ENCODE peak calls at places on chromosomes 4 and X, in nine cellular contexts. Q is pancreas, V is left cardiac atrium, H is activated B cell treated with CpG ODN at 0.5 μM for 24 hours, Y is sciatic nerve, B is heart right ventricle, F is left ventricle myocardium superior, G is GM12878, E is mucosa of descending colon. P is an unnamed sample.

GRCh38 chrX:46376246-46376885 is 168.9 kb downstream of the ZNF674 start:
- ATAC-seq in Q (peak), V (peak), H (no peak), Y (peak), B (no peak), F (peak), G (peak), E (peak), P (peak)

GRCh38 chr4:147821555-147821954 is 89.7 kb downstream of the ARHGAP10 start:
- ATAC-seq in Q (no peak), V (peak), H (no peak), Y (no peak), B (no peak), F (peak), G (peak), E (no peak), P (no peak)

GRCh38 chrX:87098477-87098876 is 419.1 kb upstream of the KLHL4 start:
- ATAC-seq in Q (no peak), V (no peak), H (no peak), Y (no peak), B (no peak), F (no peak), G (no peak), E (no peak), P (no peak)

GRCh38 chrX:39677987-39678840 is 419.5 kb downstream of the BCOR start:
- ATAC-seq in Q (no peak), V (peak), H (no peak), Y (peak), B (no peak), F (peak), G (no peak), E (no peak), P (no peak)

GRCh38 chrX:68936186-68936585 is 107.4 kb downstream of the EFNB1 start:
- ATAC-seq in Q (no peak), V (no peak), H (no peak), Y (no peak), B (no peak), F (no peak), G (no peak), E (no peak), P (no peak)

GRCh38 chrX:153507484-153508178 is 9.8 kb upstream of the ATP2B3 start:
- ATAC-seq in Q (peak), V (peak), H (peak), Y (peak), B (peak), F (peak), G (peak), E (peak), P (peak)

GRCh38 chr4:2592572-2592971 is 56.1 kb downstream of the FAM193A start:
- ATAC-seq in Q (peak), V (no peak), H (no peak), Y (peak), B (no peak), F (peak), G (no peak), E (peak), P (no peak)

GRCh38 chrX:50971390-50971789 is 60.9 kb downstream of the BMP15 start:
- ATAC-seq in Q (no peak), V (no peak), H (no peak), Y (no peak), B (no peak), F (no peak), G (peak), E (no peak), P (peak)

GRCh38 chr4:146654648-146654975 is 15.9 kb downstream of the POU4F2 start:
- ATAC-seq in Q (no peak), V (no peak), H (no peak), Y (no peak), B (no peak), F (no peak), G (no peak), E (no peak), P (no peak)

GRCh38 chr4:139734201-139734874 is 68.7 kb downstream of the MGST2 start:
- ATAC-seq in Q (peak), V (peak), H (no peak), Y (peak), B (peak), F (peak), G (no peak), E (no peak), P (peak)

GRCh38 chr4:96509039-96509741 is 669.3 kb downstream of the PDHA2 start:
- ATAC-seq in Q (no peak), V (no peak), H (no peak), Y (no peak), B (no peak), F (no peak), G (no peak), E (no peak), P (no peak)

GRCh38 chrX:2697306-2697705 is 6.2 kb downstream of the CD99 start:
- ATAC-seq in Q (peak), V (no peak), H (no peak), Y (no peak), B (no peak), F (no peak), G (peak), E (no peak), P (peak)

GRCh38 chrX:115679460-115679859 is 118.5 kb downstream of the PLS3 start:
- ATAC-seq in Q (no peak), V (no peak), H (no peak), Y (no peak), B (no peak), F (no peak), G (peak), E (no peak), P (no peak)

GRCh38 chr4:146495277-146495676 is 26.5 kb downstream of the SLC10A7 start:
- ATAC-seq in Q (no peak), V (no peak), H (no peak), Y (no peak), B (no peak), F (no peak), G (no peak), E (no peak), P (no peak)

GRCh38 chr4:5204781-5205180 is 153.5 kb downstream of the STK32B start:
- ATAC-seq in Q (peak), V (no peak), H (no peak), Y (peak), B (no peak), F (peak), G (no peak), E (no peak), P (no peak)

GRCh38 chrX:29665532-29665931 is 549.8 kb upstream of the MAGEB2 start:
- ATAC-seq in Q (no peak), V (no peak), H (no peak), Y (no peak), B (no peak), F (no peak), G (no peak), E (no peak), P (no peak)

GRCh38 chr4:32002037-32002747 is 1282.0 kb downstream of the PCDH7 start:
- ATAC-seq in Q (no peak), V (no peak), H (no peak), Y (no peak), B (no peak), F (no peak), G (no peak), E (no peak), P (no peak)

GRCh38 chrX:73447311-73447794 is 500 bp downstream of the CDX4 start:
- ATAC-seq in Q (no peak), V (no peak), H (no peak), Y (no peak), B (no peak), F (no peak), G (no peak), E (no peak), P (no peak)

GRCh38 chr4:80134936-80135701 is 62.1 kb upstream of the ANTXR2 start:
- ATAC-seq in Q (no peak), V (no peak), H (no peak), Y (no peak), B (no peak), F (no peak), G (no peak), E (peak), P (no peak)

GRCh38 chr4:101140228-101140627 is 207.1 kb downstream of the PPP3CA start:
- ATAC-seq in Q (no peak), V (no peak), H (no peak), Y (no peak), B (no peak), F (no peak), G (no peak), E (peak), P (no peak)

GRCh38 chr4:6608758-6609414 is 31.6 kb upstream of the MRFAP1 start:
- ATAC-seq in Q (no peak), V (peak), H (no peak), Y (no peak), B (peak), F (peak), G (no peak), E (no peak), P (no peak)

GRCh38 chr4:70996014-70996353 is 2.5 kb downstream of the DCK start:
- ATAC-seq in Q (no peak), V (no peak), H (no peak), Y (no peak), B (no peak), F (no peak), G (peak), E (no peak), P (no peak)

GRCh38 chrX:75096331-75096730 is 59.8 kb downstream of the ABCB7 start:
- ATAC-seq in Q (no peak), V (no peak), H (no peak), Y (no peak), B (no peak), F (no peak), G (no peak), E (no peak), P (peak)

GRCh38 chr4:5357863-5358262 is 306.6 kb downstream of the STK32B start:
- ATAC-seq in Q (no peak), V (no peak), H (no peak), Y (no peak), B (no peak), F (no peak), G (no peak), E (no peak), P (no peak)

GRCh38 chrX:40539214-40540142 is 41.3 kb upstream of the ATP6AP2 start:
- ATAC-seq in Q (peak), V (peak), H (peak), Y (peak), B (peak), F (peak), G (peak), E (peak), P (peak)

P was measured in esophagus mucosa.